ENCODE peak calls at places on chromosomes 4 and X, in eight cellular contexts. One of them, this sample, is unnamed.

GRCh38 chr4:151045907-151046306 is 30.8 kb upstream of the LRBA start:
- DNase-seq in transverse colon: no peak
- DNase-seq in fibroblast of lung: no peak
- DNase-seq in cardiac muscle cell: peak
- DNase-seq in neuronal stem cell: no peak
- DNase-seq in hepatocyte: peak
- DNase-seq in tibial artery: no peak
- DNase-seq in brain microvascular endothelial cell: no peak
- DNase-seq in this sample: no peak

GRCh38 chr4:136662539-136662938 is 869.8 kb downstream of the PCDH18 start:
- DNase-seq in transverse colon: no peak
- DNase-seq in fibroblast of lung: no peak
- DNase-seq in cardiac muscle cell: no peak
- DNase-seq in neuronal stem cell: no peak
- DNase-seq in hepatocyte: no peak
- DNase-seq in tibial artery: no peak
- DNase-seq in brain microvascular endothelial cell: no peak
- DNase-seq in this sample: no peak

GRCh38 chrX:6041630-6042029 is 187.0 kb downstream of the NLGN4X start:
- DNase-seq in transverse colon: no peak
- DNase-seq in fibroblast of lung: no peak
- DNase-seq in cardiac muscle cell: no peak
- DNase-seq in neuronal stem cell: no peak
- DNase-seq in hepatocyte: no peak
- DNase-seq in tibial artery: no peak
- DNase-seq in brain microvascular endothelial cell: no peak
- DNase-seq in this sample: no peak

GRCh38 chrX:50107470-50107869 is 93.3 kb downstream of the AKAP4 start:
- DNase-seq in transverse colon: no peak
- DNase-seq in fibroblast of lung: no peak
- DNase-seq in cardiac muscle cell: no peak
- DNase-seq in neuronal stem cell: no peak
- DNase-seq in hepatocyte: no peak
- DNase-seq in tibial artery: no peak
- DNase-seq in brain microvascular endothelial cell: no peak
- DNase-seq in this sample: no peak

GRCh38 chrX:48631376-48632090 is 34.2 kb downstream of the WDR13 start:
- DNase-seq in transverse colon: peak
- DNase-seq in fibroblast of lung: peak
- DNase-seq in cardiac muscle cell: peak
- DNase-seq in neuronal stem cell: peak
- DNase-seq in hepatocyte: peak
- DNase-seq in tibial artery: peak
- DNase-seq in brain microvascular endothelial cell: peak
- DNase-seq in this sample: peak

GRCh38 chr4:157896726-157897125 is 276.1 kb downstream of the GASK1B start:
- DNase-seq in transverse colon: no peak
- DNase-seq in fibroblast of lung: no peak
- DNase-seq in cardiac muscle cell: no peak
- DNase-seq in neuronal stem cell: no peak
- DNase-seq in hepatocyte: no peak
- DNase-seq in tibial artery: no peak
- DNase-seq in brain microvascular endothelial cell: no peak
- DNase-seq in this sample: no peak

GRCh38 chrX:109855501-109855900 is 122.4 kb upstream of the ACSL4 start:
- DNase-seq in transverse colon: no peak
- DNase-seq in fibroblast of lung: no peak
- DNase-seq in cardiac muscle cell: no peak
- DNase-seq in neuronal stem cell: no peak
- DNase-seq in hepatocyte: no peak
- DNase-seq in tibial artery: no peak
- DNase-seq in brain microvascular endothelial cell: no peak
- DNase-seq in this sample: no peak

GRCh38 chr4:120844528-120844921 is 78.0 kb downstream of the PRDM5 start:
- DNase-seq in transverse colon: no peak
- DNase-seq in fibroblast of lung: no peak
- DNase-seq in cardiac muscle cell: no peak
- DNase-seq in neuronal stem cell: no peak
- DNase-seq in hepatocyte: no peak
- DNase-seq in tibial artery: no peak
- DNase-seq in brain microvascular endothelial cell: no peak
- DNase-seq in this sample: no peak

GRCh38 chr4:177229331-177229730 is 80.3 kb upstream of the NEIL3 start:
- DNase-seq in transverse colon: no peak
- DNase-seq in fibroblast of lung: peak
- DNase-seq in cardiac muscle cell: no peak
- DNase-seq in neuronal stem cell: no peak
- DNase-seq in hepatocyte: no peak
- DNase-seq in tibial artery: no peak
- DNase-seq in brain microvascular endothelial cell: no peak
- DNase-seq in this sample: no peak

GRCh38 chrX:129777218-129777768 is 2.5 kb upstream of the SASH3 start:
- DNase-seq in transverse colon: peak
- DNase-seq in fibroblast of lung: no peak
- DNase-seq in cardiac muscle cell: no peak
- DNase-seq in neuronal stem cell: no peak
- DNase-seq in hepatocyte: no peak
- DNase-seq in tibial artery: peak
- DNase-seq in brain microvascular endothelial cell: no peak
- DNase-seq in this sample: no peak

GRCh38 chr4:53235547-53235946 is 130.3 kb downstream of the SCFD2 start:
- DNase-seq in transverse colon: no peak
- DNase-seq in fibroblast of lung: no peak
- DNase-seq in cardiac muscle cell: no peak
- DNase-seq in neuronal stem cell: no peak
- DNase-seq in hepatocyte: no peak
- DNase-seq in tibial artery: no peak
- DNase-seq in brain microvascular endothelial cell: no peak
- DNase-seq in this sample: no peak

GRCh38 chr4:8274772-8275241 is 5.3 kb downstream of the HTRA3 start:
- DNase-seq in transverse colon: peak
- DNase-seq in fibroblast of lung: peak
- DNase-seq in cardiac muscle cell: peak
- DNase-seq in neuronal stem cell: peak
- DNase-seq in hepatocyte: peak
- DNase-seq in tibial artery: peak
- DNase-seq in brain microvascular endothelial cell: peak
- DNase-seq in this sample: no peak

GRCh38 chr4:86977621-86978184 is 42.9 kb downstream of the AFF1 start:
- DNase-seq in transverse colon: peak
- DNase-seq in fibroblast of lung: peak
- DNase-seq in cardiac muscle cell: no peak
- DNase-seq in neuronal stem cell: no peak
- DNase-seq in hepatocyte: peak
- DNase-seq in tibial artery: no peak
- DNase-seq in brain microvascular endothelial cell: peak
- DNase-seq in this sample: peak

GRCh38 chrX:8341814-8342590 is 122.6 kb upstream of the VCX3B start:
- DNase-seq in transverse colon: no peak
- DNase-seq in fibroblast of lung: no peak
- DNase-seq in cardiac muscle cell: no peak
- DNase-seq in neuronal stem cell: no peak
- DNase-seq in hepatocyte: no peak
- DNase-seq in tibial artery: no peak
- DNase-seq in brain microvascular endothelial cell: no peak
- DNase-seq in this sample: peak

GRCh38 chr4:87530868-87531267 is 1.7 kb upstream of the SPARCL1 start:
- DNase-seq in transverse colon: peak
- DNase-seq in fibroblast of lung: peak
- DNase-seq in cardiac muscle cell: no peak
- DNase-seq in neuronal stem cell: no peak
- DNase-seq in hepatocyte: peak
- DNase-seq in tibial artery: peak
- DNase-seq in brain microvascular endothelial cell: no peak
- DNase-seq in this sample: no peak

GRCh38 chr4:102533916-102534315 is 32.8 kb downstream of the NFKB1 start:
- DNase-seq in transverse colon: no peak
- DNase-seq in fibroblast of lung: no peak
- DNase-seq in cardiac muscle cell: no peak
- DNase-seq in neuronal stem cell: no peak
- DNase-seq in hepatocyte: no peak
- DNase-seq in tibial artery: no peak
- DNase-seq in brain microvascular endothelial cell: no peak
- DNase-seq in this sample: no peak

GRCh38 chr4:165207431-165208321 is at the start of gene KLHL2:
- DNase-seq in transverse colon: peak
- DNase-seq in fibroblast of lung: peak
- DNase-seq in cardiac muscle cell: peak
- DNase-seq in neuronal stem cell: peak
- DNase-seq in hepatocyte: peak
- DNase-seq in tibial artery: peak
- DNase-seq in brain microvascular endothelial cell: peak
- DNase-seq in this sample: no peak

GRCh38 chr4:26785766-26786165 is 74.9 kb upstream of the STIM2 start:
- DNase-seq in transverse colon: no peak
- DNase-seq in fibroblast of lung: no peak
- DNase-seq in cardiac muscle cell: no peak
- DNase-seq in neuronal stem cell: no peak
- DNase-seq in hepatocyte: no peak
- DNase-seq in tibial artery: no peak
- DNase-seq in brain microvascular endothelial cell: no peak
- DNase-seq in this sample: no peak

GRCh38 chrX:153423652-153424051 is 12.4 kb downstream of the ZFP92 start:
- DNase-seq in transverse colon: no peak
- DNase-seq in fibroblast of lung: peak
- DNase-seq in cardiac muscle cell: no peak
- DNase-seq in neuronal stem cell: no peak
- DNase-seq in hepatocyte: peak
- DNase-seq in tibial artery: no peak
- DNase-seq in brain microvascular endothelial cell: no peak
- DNase-seq in this sample: no peak

GRCh38 chr4:52658671-52659015 is 458 bp downstream of the USP46 start:
- DNase-seq in transverse colon: no peak
- DNase-seq in fibroblast of lung: no peak
- DNase-seq in cardiac muscle cell: no peak
- DNase-seq in neuronal stem cell: peak
- DNase-seq in hepatocyte: no peak
- DNase-seq in tibial artery: no peak
- DNase-seq in brain microvascular endothelial cell: no peak
- DNase-seq in this sample: no peak

DNA sequence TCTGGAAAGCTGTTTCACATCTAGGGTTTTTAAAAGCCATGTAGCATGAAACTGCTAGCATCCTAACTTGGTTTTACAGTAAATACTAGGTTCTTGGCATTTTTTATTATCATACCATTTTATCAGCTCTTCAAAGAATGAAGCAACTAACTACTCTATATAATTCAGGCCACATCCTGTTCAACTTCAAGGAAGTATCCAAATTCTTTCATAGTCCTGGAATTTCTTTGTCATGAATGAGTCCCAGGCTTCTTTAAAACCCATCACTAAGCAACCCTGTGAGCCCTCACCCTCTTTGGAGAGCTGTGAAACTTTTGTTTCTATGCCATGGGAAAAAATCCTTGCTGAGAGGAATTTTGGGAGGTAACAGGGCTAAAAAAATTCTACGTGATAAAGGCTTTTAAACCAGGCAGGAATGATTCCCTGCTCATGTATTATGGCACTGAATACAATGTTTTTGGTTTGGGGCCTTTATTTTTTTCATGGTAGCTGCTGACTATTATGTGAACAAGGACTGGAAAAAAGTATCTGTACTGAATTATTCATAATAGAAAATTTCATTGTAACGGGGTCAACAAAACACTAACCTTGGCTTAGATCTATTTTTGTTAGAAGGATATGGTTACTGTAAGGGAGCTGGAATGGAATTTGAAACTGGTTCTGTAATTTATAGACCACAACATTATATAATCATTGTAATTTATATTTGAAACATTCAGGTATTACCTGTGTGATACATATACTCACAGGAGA is 164.9 kb downstream of the DCTD start:
- DNase-seq in transverse colon: no peak
- DNase-seq in fibroblast of lung: no peak
- DNase-seq in cardiac muscle cell: no peak
- DNase-seq in neuronal stem cell: no peak
- DNase-seq in hepatocyte: no peak
- DNase-seq in tibial artery: no peak
- DNase-seq in brain microvascular endothelial cell: peak
- DNase-seq in this sample: no peak
- H3K27ac ChIP-seq in transverse colon: no peak
- H3K27ac ChIP-seq in fibroblast of lung: no peak
- H3K27ac ChIP-seq in cardiac muscle cell: no peak
- H3K27ac ChIP-seq in neuronal stem cell: peak
- H3K27ac ChIP-seq in hepatocyte: no peak
- H3K27ac ChIP-seq in tibial artery: no peak
- H3K27ac ChIP-seq in brain microvascular endothelial cell: peak
- H3K27ac ChIP-seq in this sample: peak

DNA sequence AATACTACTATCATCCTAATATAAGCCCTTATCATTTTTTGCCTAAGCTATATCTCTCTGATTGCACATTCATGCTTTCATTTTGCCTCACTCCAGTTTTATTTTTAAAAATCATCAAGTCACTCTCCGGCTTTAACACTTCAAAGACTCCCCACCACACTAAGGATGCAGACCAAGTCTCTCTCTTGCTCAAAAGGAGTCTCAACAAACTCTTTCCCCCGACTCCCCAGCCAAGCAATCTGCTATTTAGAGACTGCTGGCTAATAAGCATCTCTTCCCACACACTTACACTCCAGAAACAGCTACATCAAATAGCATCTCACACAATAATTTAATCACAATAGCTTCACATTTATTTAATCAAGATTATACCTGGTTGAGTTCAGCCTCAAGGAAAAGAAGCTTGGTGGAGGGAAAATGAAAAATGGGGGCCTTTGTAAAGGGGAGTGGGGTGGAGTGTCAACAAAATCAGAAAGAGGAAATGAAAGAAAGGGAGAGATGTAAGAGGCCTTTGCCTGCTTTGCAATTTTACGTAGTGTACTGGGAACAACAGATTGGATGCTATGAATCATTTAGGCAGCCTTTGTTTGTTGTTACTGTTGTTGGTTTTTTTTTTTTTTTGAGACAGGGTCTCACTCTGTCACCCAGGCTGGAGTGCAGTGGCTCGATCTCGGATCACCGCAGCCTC is 104.1 kb upstream of the MCF2 start:
- DNase-seq in transverse colon: no peak
- DNase-seq in fibroblast of lung: no peak
- DNase-seq in cardiac muscle cell: no peak
- DNase-seq in neuronal stem cell: no peak
- DNase-seq in hepatocyte: no peak
- DNase-seq in tibial artery: no peak
- DNase-seq in brain microvascular endothelial cell: no peak
- DNase-seq in this sample: no peak
- H3K27ac ChIP-seq in transverse colon: no peak
- H3K27ac ChIP-seq in fibroblast of lung: no peak
- H3K27ac ChIP-seq in cardiac muscle cell: no peak
- H3K27ac ChIP-seq in neuronal stem cell: no peak
- H3K27ac ChIP-seq in hepatocyte: no peak
- H3K27ac ChIP-seq in tibial artery: no peak
- H3K27ac ChIP-seq in brain microvascular endothelial cell: no peak
- H3K27ac ChIP-seq in this sample: no peak

GRCh38 chr4:148007303-148007702 is 275.4 kb downstream of the ARHGAP10 start:
- DNase-seq in transverse colon: no peak
- DNase-seq in fibroblast of lung: peak
- DNase-seq in cardiac muscle cell: no peak
- DNase-seq in neuronal stem cell: no peak
- DNase-seq in hepatocyte: peak
- DNase-seq in tibial artery: no peak
- DNase-seq in brain microvascular endothelial cell: peak
- DNase-seq in this sample: peak
- H3K27ac ChIP-seq in transverse colon: peak
- H3K27ac ChIP-seq in fibroblast of lung: peak
- H3K27ac ChIP-seq in cardiac muscle cell: no peak
- H3K27ac ChIP-seq in neuronal stem cell: no peak
- H3K27ac ChIP-seq in hepatocyte: peak
- H3K27ac ChIP-seq in tibial artery: no peak
- H3K27ac ChIP-seq in brain microvascular endothelial cell: peak
- H3K27ac ChIP-seq in this sample: peak

GRCh38 chr4:37990731-37991130 is 30.5 kb downstream of the PTTG2 start:
- DNase-seq in transverse colon: no peak
- DNase-seq in fibroblast of lung: no peak
- DNase-seq in cardiac muscle cell: no peak
- DNase-seq in neuronal stem cell: no peak
- DNase-seq in hepatocyte: no peak
- DNase-seq in tibial artery: no peak
- DNase-seq in brain microvascular endothelial cell: no peak
- DNase-seq in this sample: no peak
- H3K27ac ChIP-seq in transverse colon: peak
- H3K27ac ChIP-seq in fibroblast of lung: no peak
- H3K27ac ChIP-seq in cardiac muscle cell: peak
- H3K27ac ChIP-seq in neuronal stem cell: no peak
- H3K27ac ChIP-seq in hepatocyte: no peak
- H3K27ac ChIP-seq in tibial artery: peak
- H3K27ac ChIP-seq in brain microvascular endothelial cell: no peak
- H3K27ac ChIP-seq in this sample: no peak